ENCODE peak calls at places on chromosome 3, in five cellular contexts. Q is amniotic stem cell, R is NCI-H1105, L is GOT3, G is NCI-H2227 treated with DMSO at 0.1 percent for 48 hours. Y is an unnamed sample.

GRCh38 chr3:159593927-159594605 is 394.6 kb upstream of the IL12A start:
- DNase-seq in G (no peak), Q (no peak), R (peak; percentile 50), L (no peak), Y (peak; percentile 75)

GRCh38 chr3:190645932-190646331 is 132.0 kb downstream of the IL1RAP start:
- DNase-seq in G (no peak), R (no peak), L (no peak), Q (no peak), Y (no peak)

GRCh38 chr3:171415070-171415469 is 45.1 kb downstream of the TNIK start:
- DNase-seq in Q (no peak), R (no peak), G (no peak), L (no peak), Y (no peak)

GRCh38 chr3:106508331-106508893 is 639.6 kb upstream of the CBLB start:
- DNase-seq in Q (no peak), L (no peak), R (no peak), G (no peak), Y (no peak)

GRCh38 chr3:47245271-47245670 is 37.3 kb downstream of the KIF9 start:
- DNase-seq in G (no peak), R (no peak), Q (no peak), L (no peak), Y (no peak)

GRCh38 chr3:28989646-28990089 is 291.2 kb upstream of the RBMS3 start:
- DNase-seq in Q (no peak), L (no peak), R (no peak), G (no peak), Y (no peak)

GRCh38 chr3:126018545-126018944 is 49.6 kb downstream of the ROPN1B start:
- DNase-seq in L (no peak), Q (no peak), R (no peak), G (no peak), Y (no peak)

GRCh38 chr3:127089487-127090145 is 103.3 kb upstream of the PRR23E start:
- DNase-seq in L (no peak), R (no peak), Q (no peak), G (no peak), Y (no peak)

GRCh38 chr3:186640473-186640818 is 247 bp downstream of the FETUB start:
- DNase-seq in L (peak; percentile 36), R (no peak), G (no peak), Q (no peak), Y (no peak)

GRCh38 chr3:14336414-14337285 is 65.8 kb upstream of the SLC6A6 start:
- DNase-seq in R (no peak), L (no peak), Q (no peak), G (no peak), Y (no peak)

GRCh38 chr3:70231224-70231623 is 81.2 kb downstream of the MDFIC2 start:
- DNase-seq in G (no peak), R (no peak), Q (no peak), L (no peak), Y (no peak)

GRCh38 chr3:193396451-193397244 is 18.1 kb upstream of the ATP13A5 start:
- DNase-seq in R (no peak), L (no peak), G (no peak), Q (no peak), Y (no peak)

GRCh38 chr3:180275176-180275575 is 238.4 kb upstream of the PEX5L start:
- DNase-seq in L (no peak), R (no peak), Q (no peak), G (no peak), Y (no peak)

GRCh38 chr3:141972394-141972793 is 96.0 kb downstream of the ATP1B3 start:
- DNase-seq in L (no peak), G (no peak), R (no peak), Q (no peak), Y (no peak)

GRCh38 chr3:176978441-176978840 is 218.8 kb downstream of the TBL1XR1 start:
- DNase-seq in G (no peak), R (no peak), Q (no peak), L (no peak), Y (no peak)

GRCh38 chr3:48502121-48502520 is 1.9 kb downstream of the SHISA5 start:
- DNase-seq in Q (no peak), L (no peak), G (no peak), R (no peak), Y (no peak)

GRCh38 chr3:3170998-3171397 is 8.5 kb downstream of the CRBN start:
- DNase-seq in G (peak; percentile 0), R (no peak), L (no peak), Q (no peak), Y (no peak)

GRCh38 chr3:81778678-81779182 is 17.3 kb upstream of the GBE1 start:
- DNase-seq in R (no peak), Q (no peak), G (no peak), L (no peak), Y (no peak)

GRCh38 chr3:167451282-167451681 is 22.6 kb downstream of the SERPINI2 start:
- DNase-seq in R (no peak), G (no peak), Q (no peak), L (no peak), Y (no peak)

GRCh38 chr3:151580592-151580991 is 119.7 kb upstream of the IGSF10 start:
- DNase-seq in R (no peak), G (peak; percentile 68), Q (peak; percentile 16), L (no peak), Y (no peak)

GRCh38 chr3:157592769-157593168 is 89.6 kb upstream of the VEPH1 start:
- DNase-seq in R (no peak), G (no peak), L (no peak), Q (no peak), Y (no peak)

GRCh38 chr3:40053663-40054062 is 244.3 kb downstream of the MYRIP start:
- DNase-seq in Q (no peak), L (no peak), R (no peak), G (no peak), Y (no peak)

GRCh38 chr3:105999856-106000255 is 131.0 kb upstream of the CBLB start:
- DNase-seq in G (no peak), R (no peak), Q (no peak), L (no peak), Y (no peak)

GRCh38 chr3:27758083-27758482 is 36.0 kb upstream of the EOMES start:
- DNase-seq in Q (peak; percentile 44), R (no peak), L (peak; percentile 57), G (no peak), Y (no peak)

Y was measured in pulmonary artery endothelial cell.